ENCODE peak calls at places on chromosomes 11 and 22, in six cellular contexts. One of them, this sample, is unnamed.

GRCh38 chr22:50002791-50003190 is 9.8 kb downstream of the IL17REL start:
- DNase-seq in H7: no peak
- DNase-seq in nucleus accumbens: no peak
- DNase-seq in AG08395: no peak
- DNase-seq in stimulated activated CD4-positive, alpha-beta T cell treated with anti-CD3 and anti-CD28 coated beads, TNF-alpha, amount 100 ng/mL, for 24 hours: no peak
- DNase-seq in left ventricle myocardium inferior: no peak
- DNase-seq in this sample: no peak

GRCh38 chr11:69234740-69235710 is 58.9 kb upstream of the MYEOV start:
- DNase-seq in nucleus accumbens: no peak
- DNase-seq in left ventricle myocardium inferior: no peak
- DNase-seq in AG08395: no peak
- DNase-seq in stimulated activated CD4-positive, alpha-beta T cell treated with anti-CD3 and anti-CD28 coated beads, TNF-alpha, amount 100 ng/mL, for 24 hours: no peak
- DNase-seq in H7: no peak
- DNase-seq in this sample: no peak

GRCh38 chr11:36033082-36033751 is 89.4 kb downstream of the LDLRAD3 start:
- DNase-seq in H7: peak; percentile 71
- DNase-seq in stimulated activated CD4-positive, alpha-beta T cell treated with anti-CD3 and anti-CD28 coated beads, TNF-alpha, amount 100 ng/mL, for 24 hours: no peak
- DNase-seq in AG08395: no peak
- DNase-seq in left ventricle myocardium inferior: no peak
- DNase-seq in nucleus accumbens: no peak
- DNase-seq in this sample: no peak

GRCh38 chr22:29030016-29030617 is 31.5 kb downstream of the C22orf31 start:
- DNase-seq in nucleus accumbens: no peak
- DNase-seq in left ventricle myocardium inferior: no peak
- DNase-seq in H7: no peak
- DNase-seq in stimulated activated CD4-positive, alpha-beta T cell treated with anti-CD3 and anti-CD28 coated beads, TNF-alpha, amount 100 ng/mL, for 24 hours: no peak
- DNase-seq in AG08395: peak; percentile 11
- DNase-seq in this sample: no peak

GRCh38 chr11:8983552-8983951 is 19.3 kb upstream of the TMEM9B start:
- DNase-seq in H7: no peak
- DNase-seq in stimulated activated CD4-positive, alpha-beta T cell treated with anti-CD3 and anti-CD28 coated beads, TNF-alpha, amount 100 ng/mL, for 24 hours: no peak
- DNase-seq in AG08395: no peak
- DNase-seq in left ventricle myocardium inferior: no peak
- DNase-seq in nucleus accumbens: no peak
- DNase-seq in this sample: no peak

GRCh38 chr22:38802671-38803121 is 8.8 kb upstream of the DNAL4 start:
- DNase-seq in left ventricle myocardium inferior: no peak
- DNase-seq in nucleus accumbens: no peak
- DNase-seq in AG08395: peak; percentile 95
- DNase-seq in stimulated activated CD4-positive, alpha-beta T cell treated with anti-CD3 and anti-CD28 coated beads, TNF-alpha, amount 100 ng/mL, for 24 hours: no peak
- DNase-seq in H7: peak; percentile 63
- DNase-seq in this sample: no peak

GRCh38 chr11:45324459-45324858 is 38.3 kb upstream of the SYT13 start:
- DNase-seq in H7: no peak
- DNase-seq in left ventricle myocardium inferior: no peak
- DNase-seq in nucleus accumbens: no peak
- DNase-seq in stimulated activated CD4-positive, alpha-beta T cell treated with anti-CD3 and anti-CD28 coated beads, TNF-alpha, amount 100 ng/mL, for 24 hours: no peak
- DNase-seq in AG08395: no peak
- DNase-seq in this sample: no peak

GRCh38 chr22:47201186-47201995 is 438.9 kb downstream of the TBC1D22A start:
- DNase-seq in nucleus accumbens: no peak
- DNase-seq in left ventricle myocardium inferior: no peak
- DNase-seq in H7: no peak
- DNase-seq in AG08395: no peak
- DNase-seq in stimulated activated CD4-positive, alpha-beta T cell treated with anti-CD3 and anti-CD28 coated beads, TNF-alpha, amount 100 ng/mL, for 24 hours: no peak
- DNase-seq in this sample: no peak

GRCh38 chr11:65290448-65291165 is 24.1 kb upstream of the CDC42EP2 start:
- DNase-seq in stimulated activated CD4-positive, alpha-beta T cell treated with anti-CD3 and anti-CD28 coated beads, TNF-alpha, amount 100 ng/mL, for 24 hours: no peak
- DNase-seq in H7: no peak
- DNase-seq in AG08395: peak; percentile 95
- DNase-seq in nucleus accumbens: no peak
- DNase-seq in left ventricle myocardium inferior: peak; percentile 93
- DNase-seq in this sample: no peak

GRCh38 chr11:116736763-116737162 is 36.0 kb downstream of the BUD13 start:
- DNase-seq in AG08395: no peak
- DNase-seq in H7: no peak
- DNase-seq in left ventricle myocardium inferior: no peak
- DNase-seq in stimulated activated CD4-positive, alpha-beta T cell treated with anti-CD3 and anti-CD28 coated beads, TNF-alpha, amount 100 ng/mL, for 24 hours: no peak
- DNase-seq in nucleus accumbens: no peak
- DNase-seq in this sample: no peak

GRCh38 chr22:48931452-48931851 is 896.2 kb downstream of the BRD1 start:
- DNase-seq in AG08395: no peak
- DNase-seq in nucleus accumbens: no peak
- DNase-seq in H7: no peak
- DNase-seq in stimulated activated CD4-positive, alpha-beta T cell treated with anti-CD3 and anti-CD28 coated beads, TNF-alpha, amount 100 ng/mL, for 24 hours: no peak
- DNase-seq in left ventricle myocardium inferior: no peak
- DNase-seq in this sample: no peak

GRCh38 chr11:86624366-86624765 is 48.0 kb downstream of the ME3 start:
- DNase-seq in H7: no peak
- DNase-seq in nucleus accumbens: no peak
- DNase-seq in stimulated activated CD4-positive, alpha-beta T cell treated with anti-CD3 and anti-CD28 coated beads, TNF-alpha, amount 100 ng/mL, for 24 hours: no peak
- DNase-seq in left ventricle myocardium inferior: no peak
- DNase-seq in AG08395: no peak
- DNase-seq in this sample: no peak

GRCh38 chr11:123111465-123111864 is 49.5 kb upstream of the HSPA8 start:
- DNase-seq in stimulated activated CD4-positive, alpha-beta T cell treated with anti-CD3 and anti-CD28 coated beads, TNF-alpha, amount 100 ng/mL, for 24 hours: no peak
- DNase-seq in AG08395: peak; percentile 45
- DNase-seq in H7: peak; percentile 73
- DNase-seq in left ventricle myocardium inferior: no peak
- DNase-seq in nucleus accumbens: no peak
- DNase-seq in this sample: no peak

GRCh38 chr11:12159351-12160099 is 49.1 kb downstream of the MICAL2 start:
- DNase-seq in AG08395: peak; percentile 88
- DNase-seq in nucleus accumbens: no peak
- DNase-seq in left ventricle myocardium inferior: no peak
- DNase-seq in H7: no peak
- DNase-seq in stimulated activated CD4-positive, alpha-beta T cell treated with anti-CD3 and anti-CD28 coated beads, TNF-alpha, amount 100 ng/mL, for 24 hours: no peak
- DNase-seq in this sample: no peak

GRCh38 chr22:41847300-41847699 is 14.4 kb downstream of the SREBF2 start:
- DNase-seq in nucleus accumbens: no peak
- DNase-seq in stimulated activated CD4-positive, alpha-beta T cell treated with anti-CD3 and anti-CD28 coated beads, TNF-alpha, amount 100 ng/mL, for 24 hours: no peak
- DNase-seq in H7: no peak
- DNase-seq in AG08395: no peak
- DNase-seq in left ventricle myocardium inferior: no peak
- DNase-seq in this sample: no peak

GRCh38 chr11:104841973-104842372 is 56.3 kb downstream of the CASP12 start:
- DNase-seq in AG08395: no peak
- DNase-seq in H7: no peak
- DNase-seq in left ventricle myocardium inferior: no peak
- DNase-seq in nucleus accumbens: no peak
- DNase-seq in stimulated activated CD4-positive, alpha-beta T cell treated with anti-CD3 and anti-CD28 coated beads, TNF-alpha, amount 100 ng/mL, for 24 hours: no peak
- DNase-seq in this sample: no peak

GRCh38 chr11:47272706-47273105 is 2.8 kb downstream of the MADD start:
- DNase-seq in H7: peak; percentile 52
- DNase-seq in nucleus accumbens: no peak
- DNase-seq in stimulated activated CD4-positive, alpha-beta T cell treated with anti-CD3 and anti-CD28 coated beads, TNF-alpha, amount 100 ng/mL, for 24 hours: no peak
- DNase-seq in AG08395: peak; percentile 25
- DNase-seq in left ventricle myocardium inferior: no peak
- DNase-seq in this sample: no peak

GRCh38 chr11:62431171-62431895 is 12.5 kb downstream of the SCGB1A1 start:
- DNase-seq in stimulated activated CD4-positive, alpha-beta T cell treated with anti-CD3 and anti-CD28 coated beads, TNF-alpha, amount 100 ng/mL, for 24 hours: no peak
- DNase-seq in H7: no peak
- DNase-seq in left ventricle myocardium inferior: no peak
- DNase-seq in nucleus accumbens: no peak
- DNase-seq in AG08395: peak; percentile 58
- DNase-seq in this sample: no peak

GRCh38 chr22:40400173-40400572 is 29.8 kb downstream of the SGSM3 start:
- DNase-seq in H7: no peak
- DNase-seq in AG08395: no peak
- DNase-seq in nucleus accumbens: no peak
- DNase-seq in left ventricle myocardium inferior: no peak
- DNase-seq in stimulated activated CD4-positive, alpha-beta T cell treated with anti-CD3 and anti-CD28 coated beads, TNF-alpha, amount 100 ng/mL, for 24 hours: no peak
- DNase-seq in this sample: no peak

GRCh38 chr11:114262681-114263509 is 33.3 kb upstream of the NNMT start:
- DNase-seq in stimulated activated CD4-positive, alpha-beta T cell treated with anti-CD3 and anti-CD28 coated beads, TNF-alpha, amount 100 ng/mL, for 24 hours: no peak
- DNase-seq in H7: peak; percentile 75
- DNase-seq in nucleus accumbens: no peak
- DNase-seq in left ventricle myocardium inferior: no peak
- DNase-seq in AG08395: peak; percentile 70
- DNase-seq in this sample: no peak

GRCh38 chr22:36311386-36312085 is 58.6 kb downstream of the APOL1 start:
- DNase-seq in AG08395: no peak
- DNase-seq in left ventricle myocardium inferior: no peak
- DNase-seq in H7: no peak
- DNase-seq in stimulated activated CD4-positive, alpha-beta T cell treated with anti-CD3 and anti-CD28 coated beads, TNF-alpha, amount 100 ng/mL, for 24 hours: no peak
- DNase-seq in nucleus accumbens: no peak
- DNase-seq in this sample: no peak

GRCh38 chr22:46054091-46054877 is 77.3 kb upstream of the WNT7B start:
- DNase-seq in AG08395: peak; percentile 91
- DNase-seq in stimulated activated CD4-positive, alpha-beta T cell treated with anti-CD3 and anti-CD28 coated beads, TNF-alpha, amount 100 ng/mL, for 24 hours: no peak
- DNase-seq in H7: peak; percentile 76
- DNase-seq in left ventricle myocardium inferior: peak; percentile 83
- DNase-seq in nucleus accumbens: no peak
- DNase-seq in this sample: no peak

GRCh38 chr11:83663446-83663845 is 377.3 kb upstream of the CCDC90B start:
- DNase-seq in AG08395: no peak
- DNase-seq in stimulated activated CD4-positive, alpha-beta T cell treated with anti-CD3 and anti-CD28 coated beads, TNF-alpha, amount 100 ng/mL, for 24 hours: no peak
- DNase-seq in left ventricle myocardium inferior: no peak
- DNase-seq in H7: no peak
- DNase-seq in nucleus accumbens: no peak
- DNase-seq in this sample: no peak

GRCh38 chr11:6475936-6476335 is 2.2 kb upstream of the TRIM3 start:
- DNase-seq in stimulated activated CD4-positive, alpha-beta T cell treated with anti-CD3 and anti-CD28 coated beads, TNF-alpha, amount 100 ng/mL, for 24 hours: no peak
- DNase-seq in nucleus accumbens: no peak
- DNase-seq in left ventricle myocardium inferior: no peak
- DNase-seq in AG08395: no peak
- DNase-seq in H7: peak; percentile 71
- DNase-seq in this sample: no peak

GRCh38 chr11:62647609-62648005 is 1.2 kb upstream of the GANAB start:
- DNase-seq in H7: no peak
- DNase-seq in nucleus accumbens: no peak
- DNase-seq in stimulated activated CD4-positive, alpha-beta T cell treated with anti-CD3 and anti-CD28 coated beads, TNF-alpha, amount 100 ng/mL, for 24 hours: no peak
- DNase-seq in left ventricle myocardium inferior: no peak
- DNase-seq in AG08395: peak; percentile 29
- DNase-seq in this sample: no peak

GRCh38 chr11:57316017-57316416 is 8.7 kb downstream of the TNKS1BP1 start:
- DNase-seq in AG08395: no peak
- DNase-seq in H7: peak; percentile 60
- DNase-seq in nucleus accumbens: no peak
- DNase-seq in stimulated activated CD4-positive, alpha-beta T cell treated with anti-CD3 and anti-CD28 coated beads, TNF-alpha, amount 100 ng/mL, for 24 hours: no peak
- DNase-seq in left ventricle myocardium inferior: no peak
- DNase-seq in this sample: no peak